ENCODE peak calls at places on chromosomes 3 and 15, in nine cellular contexts. I is MM.1S; D is colonic mucosa; Z is heart left ventricle; S is RWPE1; R is hypothalamus; Q is LoVo; E is stimulated activated CD4-positive, alpha-beta T cell treated with anti-CD3 and anti-CD28 coated beads, Interleukin-15, amount 100 ng/mL, for 1 hour; V is GOT3. Y is an unnamed sample.

GRCh38 chr3:189132125-189132744 is 39.5 kb upstream of the TPRG1 start:
- DNase-seq in I (peak), D (peak), Z (peak), S (peak), R (no peak), Q (peak), E (peak), V (no peak), Y (peak)

GRCh38 chr15:47725924-47726323 is 8.6 kb downstream of the SEMA6D start:
- DNase-seq in I (no peak), D (no peak), Z (peak), S (no peak), R (no peak), Q (no peak), E (no peak), V (no peak), Y (no peak)

GRCh38 chr3:144652573-144652972 is 681.0 kb downstream of the DIPK2A start:
- DNase-seq in I (no peak), D (no peak), Z (no peak), S (no peak), R (no peak), Q (no peak), E (no peak), V (no peak), Y (no peak)

GRCh38 chr3:72151465-72152238 is 366.7 kb upstream of the PROK2 start:
- DNase-seq in I (no peak), D (peak), Z (no peak), S (no peak), R (no peak), Q (no peak), E (no peak), V (no peak), Y (no peak)

GRCh38 chr15:96626936-96627577 is 296.6 kb downstream of the NR2F2 start:
- DNase-seq in I (no peak), D (no peak), Z (peak), S (no peak), R (no peak), Q (no peak), E (no peak), V (no peak), Y (no peak)

GRCh38 chr15:73882761-73883419 is 9.5 kb downstream of the TBC1D21 start:
- DNase-seq in I (no peak), D (no peak), Z (no peak), S (no peak), R (no peak), Q (no peak), E (no peak), V (no peak), Y (no peak)

GRCh38 chr15:46548989-46549388 is 914.2 kb downstream of the SQOR start:
- DNase-seq in I (no peak), D (no peak), Z (no peak), S (no peak), R (no peak), Q (no peak), E (no peak), V (no peak), Y (no peak)

GRCh38 chr3:134029734-134030381 is at the start of gene SLCO2A1:
- DNase-seq in I (no peak), D (peak), Z (no peak), S (peak), R (no peak), Q (peak), E (no peak), V (no peak), Y (peak)

GRCh38 chr3:173044998-173045397 is 96.0 kb downstream of the SPATA16 start:
- DNase-seq in I (no peak), D (no peak), Z (no peak), S (no peak), R (no peak), Q (no peak), E (no peak), V (no peak), Y (no peak)

GRCh38 chr3:136889947-136890346 is 27.9 kb downstream of the NCK1 start:
- DNase-seq in I (no peak), D (no peak), Z (no peak), S (no peak), R (no peak), Q (no peak), E (no peak), V (no peak), Y (peak)

GRCh38 chr3:58647661-58648141 is 18.9 kb downstream of the FAM3D start:
- DNase-seq in I (no peak), D (no peak), Z (no peak), S (no peak), R (no peak), Q (peak), E (no peak), V (no peak), Y (no peak)

GRCh38 chr3:79329154-79329553 is 438.6 kb downstream of the ROBO1 start:
- DNase-seq in I (no peak), D (no peak), Z (no peak), S (peak), R (no peak), Q (no peak), E (no peak), V (no peak), Y (no peak)

GRCh38 chr3:31027191-31027761 is 132.8 kb upstream of the GADL1 start:
- DNase-seq in I (no peak), D (no peak), Z (no peak), S (no peak), R (no peak), Q (no peak), E (no peak), V (no peak), Y (no peak)

GRCh38 chr3:190617185-190617584 is 103.3 kb downstream of the IL1RAP start:
- DNase-seq in I (no peak), D (no peak), Z (peak), S (peak), R (no peak), Q (no peak), E (no peak), V (no peak), Y (no peak)

GRCh38 chr3:37816271-37816670 is 45.4 kb upstream of the CTDSPL start:
- DNase-seq in I (no peak), D (no peak), Z (no peak), S (no peak), R (no peak), Q (no peak), E (no peak), V (no peak), Y (no peak)

GRCh38 chr3:3237979-3238378 is 58.5 kb upstream of the CRBN start:
- DNase-seq in I (no peak), D (no peak), Z (no peak), S (no peak), R (no peak), Q (no peak), E (no peak), V (no peak), Y (no peak)

GRCh38 chr3:23324745-23325144 is 121.6 kb downstream of the UBE2E2 start:
- DNase-seq in I (peak), D (no peak), Z (no peak), S (peak), R (no peak), Q (peak), E (no peak), V (no peak), Y (no peak)

GRCh38 chr3:103899328-103899727 is 1464.5 kb downstream of the ZPLD1 start:
- DNase-seq in I (no peak), D (no peak), Z (no peak), S (no peak), R (no peak), Q (no peak), E (no peak), V (no peak), Y (peak)

GRCh38 chr3:11226042-11226370 is 46.2 kb upstream of the ATG7 start:
- DNase-seq in I (no peak), D (peak), Z (no peak), S (no peak), R (no peak), Q (no peak), E (no peak), V (no peak), Y (peak)

GRCh38 chr3:141285570-141285969 is 53.9 kb downstream of the PXYLP1 start:
- DNase-seq in I (no peak), D (no peak), Z (no peak), S (no peak), R (no peak), Q (no peak), E (no peak), V (no peak), Y (no peak)

GRCh38 chr15:81106560-81106959 is 27.5 kb upstream of the CFAP161 start:
- DNase-seq in I (peak), D (peak), Z (no peak), S (peak), R (peak), Q (peak), E (no peak), V (no peak), Y (no peak)

GRCh38 chr3:56700136-56700535 is 17.1 kb upstream of the TASOR start:
- DNase-seq in I (no peak), D (no peak), Z (no peak), S (no peak), R (no peak), Q (no peak), E (no peak), V (no peak), Y (no peak)

GRCh38 chr15:70569139-70569717 is 194.1 kb downstream of the UACA start:
- DNase-seq in I (no peak), D (no peak), Z (no peak), S (peak), R (peak), Q (peak), E (no peak), V (no peak), Y (no peak)

GRCh38 chr3:124845406-124845805 is 41.8 kb downstream of the ITGB5 start:
- DNase-seq in I (no peak), D (peak), Z (no peak), S (peak), R (no peak), Q (peak), E (no peak), V (no peak), Y (no peak)

GRCh38 chr15:38879909-38880471 is 315.4 kb upstream of the RASGRP1 start:
- DNase-seq in I (no peak), D (peak), Z (peak), S (no peak), R (no peak), Q (no peak), E (no peak), V (no peak), Y (no peak)

GRCh38 chr15:25504307-25504706 is 65.5 kb upstream of the UBE3A start:
- DNase-seq in I (no peak), D (no peak), Z (no peak), S (no peak), R (no peak), Q (no peak), E (no peak), V (no peak), Y (no peak)

Y was measured in kidney.